ENCODE peak calls at places on chromosomes 13 and 19, in four cellular contexts. One of them, this sample, is unnamed.

GRCh38 chr19:8302734-8303133 is 5.4 kb downstream of the CD320 start:
- DNase-seq in IMR-90: no peak
- DNase-seq in mesendoderm: no peak
- DNase-seq in H1: peak
- DNase-seq in this sample: no peak

GRCh38 chr19:10464456-10464855 is 38.7 kb downstream of the KEAP1 start:
- DNase-seq in IMR-90: no peak
- DNase-seq in mesendoderm: no peak
- DNase-seq in H1: no peak
- DNase-seq in this sample: no peak

GRCh38 chr13:100274942-100275506 is 186.1 kb downstream of the PCCA start:
- DNase-seq in IMR-90: peak
- DNase-seq in mesendoderm: peak
- DNase-seq in H1: no peak
- DNase-seq in this sample: no peak

GRCh38 chr19:42113641-42114348 is 18.5 kb downstream of the POU2F2 start:
- DNase-seq in IMR-90: peak
- DNase-seq in mesendoderm: peak
- DNase-seq in H1: no peak
- DNase-seq in this sample: peak

GRCh38 chr19:3459322-3459881 is 20.9 kb downstream of the SMIM24 start:
- DNase-seq in IMR-90: peak
- DNase-seq in mesendoderm: peak
- DNase-seq in H1: no peak
- DNase-seq in this sample: peak

GRCh38 chr13:99191900-99192399 is 8.7 kb upstream of the UBAC2 start:
- DNase-seq in IMR-90: peak
- DNase-seq in mesendoderm: no peak
- DNase-seq in H1: no peak
- DNase-seq in this sample: no peak

GRCh38 chr19:43300206-43300605 is 30.9 kb upstream of the PSG9 start:
- DNase-seq in IMR-90: no peak
- DNase-seq in mesendoderm: no peak
- DNase-seq in H1: no peak
- DNase-seq in this sample: no peak

GRCh38 chr13:45340422-45341033 is 455 bp downstream of the TPT1 start:
- DNase-seq in IMR-90: peak
- DNase-seq in mesendoderm: peak
- DNase-seq in H1: peak
- DNase-seq in this sample: peak

GRCh38 chr13:43232866-43233265 is 209.5 kb downstream of the DNAJC15 start:
- DNase-seq in IMR-90: peak
- DNase-seq in mesendoderm: no peak
- DNase-seq in H1: no peak
- DNase-seq in this sample: no peak

GRCh38 chr19:16095071-16095571 is 16.6 kb upstream of the RAB8A start:
- DNase-seq in IMR-90: no peak
- DNase-seq in mesendoderm: no peak
- DNase-seq in H1: no peak
- DNase-seq in this sample: no peak

GRCh38 chr19:38654478-38655079 is 7.1 kb downstream of the ACTN4 start:
- DNase-seq in IMR-90: peak
- DNase-seq in mesendoderm: no peak
- DNase-seq in H1: no peak
- DNase-seq in this sample: no peak

GRCh38 chr19:3434630-3435553 is 45.4 kb downstream of the SMIM24 start:
- DNase-seq in IMR-90: peak
- DNase-seq in mesendoderm: peak
- DNase-seq in H1: peak
- DNase-seq in this sample: peak

GRCh38 chr13:39760521-39760920 is 105.1 kb downstream of the COG6 start:
- DNase-seq in IMR-90: no peak
- DNase-seq in mesendoderm: no peak
- DNase-seq in H1: no peak
- DNase-seq in this sample: no peak

GRCh38 chr13:50969691-50970090 is 60.1 kb downstream of the RNASEH2B start:
- DNase-seq in IMR-90: no peak
- DNase-seq in mesendoderm: peak
- DNase-seq in H1: peak
- DNase-seq in this sample: peak

GRCh38 chr19:58020129-58020528 is 13.7 kb upstream of the ZSCAN1 start:
- DNase-seq in IMR-90: no peak
- DNase-seq in mesendoderm: no peak
- DNase-seq in H1: no peak
- DNase-seq in this sample: no peak

GRCh38 chr19:46367434-46367833 is 20.5 kb downstream of the PPP5C start:
- DNase-seq in IMR-90: no peak
- DNase-seq in mesendoderm: no peak
- DNase-seq in H1: no peak
- DNase-seq in this sample: no peak

GRCh38 chr19:17414097-17414496 is 5.8 kb upstream of the MVB12A start:
- DNase-seq in IMR-90: no peak
- DNase-seq in mesendoderm: no peak
- DNase-seq in H1: no peak
- DNase-seq in this sample: no peak
- H3K56ac ChIP-seq in IMR-90: no peak
- H3K56ac ChIP-seq in mesendoderm: no peak
- H3K56ac ChIP-seq in H1: no peak
- H3K56ac ChIP-seq in this sample: no peak

GRCh38 chr13:23993439-23993980 is 96.2 kb upstream of the C1QTNF9B start:
- DNase-seq in IMR-90: peak
- DNase-seq in mesendoderm: no peak
- DNase-seq in H1: no peak
- DNase-seq in this sample: no peak
- H3K56ac ChIP-seq in IMR-90: no peak
- H3K56ac ChIP-seq in mesendoderm: no peak
- H3K56ac ChIP-seq in H1: no peak
- H3K56ac ChIP-seq in this sample: no peak

GRCh38 chr13:87820221-87820620 is 149.1 kb downstream of the SLITRK5 start:
- DNase-seq in IMR-90: no peak
- DNase-seq in mesendoderm: no peak
- DNase-seq in H1: no peak
- DNase-seq in this sample: no peak

GRCh38 chr13:87810920-87811344 is 139.8 kb downstream of the SLITRK5 start:
- DNase-seq in IMR-90: no peak
- DNase-seq in mesendoderm: no peak
- DNase-seq in H1: no peak
- DNase-seq in this sample: no peak

GRCh38 chr13:87810391-87810801 is 139.2 kb downstream of the SLITRK5 start:
- DNase-seq in IMR-90: no peak
- DNase-seq in mesendoderm: peak
- DNase-seq in H1: peak
- DNase-seq in this sample: peak

DNA sequence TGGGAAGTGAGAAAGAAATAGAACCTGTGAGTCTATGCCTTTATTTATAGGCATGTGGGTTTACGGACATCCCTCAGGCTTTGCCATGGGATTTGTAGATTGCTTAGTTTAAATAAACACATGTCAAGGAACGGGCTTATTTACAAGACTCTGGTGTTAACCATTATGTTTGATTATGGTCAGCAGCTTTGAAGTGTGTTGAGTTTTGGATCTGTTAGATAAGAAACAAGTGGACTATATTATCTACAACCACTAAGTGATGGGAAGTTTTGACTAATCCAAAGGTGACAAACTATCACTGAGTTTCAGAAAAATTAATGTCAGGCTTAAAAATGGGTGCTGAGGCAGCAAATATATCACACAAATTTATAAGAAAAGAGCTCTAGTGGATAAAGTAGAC is 143.3 kb downstream of the SLITRK5 start:
- DNase-seq in IMR-90: no peak
- DNase-seq in mesendoderm: no peak
- DNase-seq in H1: no peak
- DNase-seq in this sample: no peak
- H3K56ac ChIP-seq in IMR-90: no peak
- H3K56ac ChIP-seq in mesendoderm: no peak
- H3K56ac ChIP-seq in H1: no peak
- H3K56ac ChIP-seq in this sample: no peak

DNA sequence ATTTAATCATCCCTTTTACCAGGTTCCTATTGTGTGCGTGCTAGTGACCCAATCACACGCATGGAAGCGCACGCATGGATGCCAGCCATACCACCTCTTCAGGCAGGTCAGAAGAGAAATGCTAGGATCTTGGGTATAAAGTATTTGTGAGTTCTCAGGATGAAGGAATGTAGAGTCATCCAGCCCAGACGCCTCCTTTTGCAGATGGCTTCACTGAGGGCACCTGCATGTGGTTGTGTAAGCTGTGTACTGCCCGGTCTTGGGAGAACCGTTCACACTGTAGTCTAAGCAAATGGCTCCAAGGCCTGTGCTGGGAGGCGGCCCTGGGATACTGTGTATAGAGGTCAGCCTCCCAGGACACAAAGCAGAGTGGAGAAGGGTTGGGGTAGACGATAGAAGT is 7.5 kb downstream of the ARHGEF7 start:
- DNase-seq in IMR-90: no peak
- DNase-seq in mesendoderm: no peak
- DNase-seq in H1: no peak
- DNase-seq in this sample: no peak
- H3K56ac ChIP-seq in IMR-90: no peak
- H3K56ac ChIP-seq in mesendoderm: no peak
- H3K56ac ChIP-seq in H1: no peak
- H3K56ac ChIP-seq in this sample: no peak

DNA sequence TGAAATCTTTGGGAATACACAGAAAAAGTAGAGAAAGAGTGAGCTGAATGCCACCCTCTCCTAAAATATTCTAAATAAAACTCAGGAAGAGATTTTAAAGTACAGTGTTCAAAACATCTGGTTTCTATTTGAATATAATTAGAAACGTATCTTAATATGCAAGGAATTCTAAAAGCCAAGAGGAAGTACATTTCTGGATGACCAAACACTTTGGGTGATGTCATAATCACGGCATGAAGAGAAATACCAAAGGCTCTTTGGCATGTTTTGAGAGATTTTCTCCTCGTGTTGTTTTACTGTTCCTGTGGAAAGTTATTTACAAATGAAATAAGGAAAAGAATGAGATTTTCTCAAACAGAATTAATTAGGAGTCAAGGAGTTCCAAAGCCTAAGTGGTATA is 63.2 kb upstream of the FLT1 start:
- DNase-seq in IMR-90: peak
- DNase-seq in mesendoderm: peak
- DNase-seq in H1: no peak
- DNase-seq in this sample: no peak
- H3K56ac ChIP-seq in IMR-90: peak
- H3K56ac ChIP-seq in mesendoderm: no peak
- H3K56ac ChIP-seq in H1: no peak
- H3K56ac ChIP-seq in this sample: no peak

GRCh38 chr13:110259651-110260050 is 47.3 kb downstream of the COL4A1 start:
- DNase-seq in IMR-90: no peak
- DNase-seq in mesendoderm: no peak
- DNase-seq in H1: no peak
- DNase-seq in this sample: no peak

GRCh38 chr13:110261166-110262081 is 45.5 kb downstream of the COL4A1 start:
- DNase-seq in IMR-90: no peak
- DNase-seq in mesendoderm: peak
- DNase-seq in H1: peak
- DNase-seq in this sample: peak

GRCh38 chr13:110257408-110257807 is 49.5 kb downstream of the COL4A1 start:
- DNase-seq in IMR-90: no peak
- DNase-seq in mesendoderm: no peak
- DNase-seq in H1: no peak
- DNase-seq in this sample: no peak

GRCh38 chr13:110256126-110256905 is 50.6 kb downstream of the COL4A1 start:
- DNase-seq in IMR-90: no peak
- DNase-seq in mesendoderm: no peak
- DNase-seq in H1: peak
- DNase-seq in this sample: no peak

DNA sequence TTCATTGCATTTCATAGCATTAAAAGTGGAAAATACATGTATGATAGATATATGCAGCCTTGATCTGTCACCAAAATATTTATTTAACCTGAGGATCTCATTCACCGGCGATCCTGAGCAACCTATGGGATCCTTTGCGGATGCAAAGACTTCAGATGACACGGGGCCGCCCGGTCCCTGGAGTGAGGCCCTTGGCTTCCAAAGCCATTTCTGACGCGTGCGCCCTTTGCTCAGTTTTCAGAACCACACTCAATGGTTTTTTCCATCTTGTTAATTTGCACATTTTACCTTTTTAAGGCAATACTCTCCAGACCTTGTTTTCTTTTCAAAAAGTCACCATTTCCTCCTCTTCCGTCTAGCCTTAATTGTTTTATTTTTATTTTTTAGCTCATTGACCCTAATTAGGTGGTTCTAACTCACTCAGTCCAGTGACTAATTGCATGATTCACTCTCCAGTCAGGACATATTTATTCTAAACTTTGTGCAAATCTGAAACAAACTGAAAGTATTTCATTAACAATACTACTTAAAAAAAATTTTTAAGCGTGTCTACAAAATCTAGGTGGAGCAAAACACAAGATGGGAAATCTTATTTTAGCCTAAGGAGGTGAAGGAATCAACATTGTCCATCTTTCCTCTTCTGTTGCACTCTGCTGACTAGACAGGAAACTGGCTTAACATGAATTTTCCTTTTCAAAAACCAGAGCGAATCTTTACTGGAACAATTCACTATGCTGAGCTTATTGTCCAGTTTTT is 47.9 kb downstream of the COL4A1 start:
- DNase-seq in IMR-90: no peak
- DNase-seq in mesendoderm: no peak
- DNase-seq in H1: no peak
- DNase-seq in this sample: no peak
- H3K56ac ChIP-seq in IMR-90: peak
- H3K56ac ChIP-seq in mesendoderm: no peak
- H3K56ac ChIP-seq in H1: no peak
- H3K56ac ChIP-seq in this sample: no peak

GRCh38 chr19:18903146-18904056 is 7.4 kb upstream of the CERS1 start:
- DNase-seq in IMR-90: no peak
- DNase-seq in mesendoderm: no peak
- DNase-seq in H1: no peak
- DNase-seq in this sample: no peak

GRCh38 chr19:18900700-18901502 is 4.9 kb upstream of the CERS1 start:
- DNase-seq in IMR-90: no peak
- DNase-seq in mesendoderm: no peak
- DNase-seq in H1: no peak
- DNase-seq in this sample: no peak

GRCh38 chr19:18898533-18899408 is 2.8 kb upstream of the CERS1 start:
- DNase-seq in IMR-90: no peak
- DNase-seq in mesendoderm: no peak
- DNase-seq in H1: no peak
- DNase-seq in this sample: peak

GRCh38 chr19:18899624-18900560 is 3.9 kb upstream of the CERS1 start:
- DNase-seq in IMR-90: no peak
- DNase-seq in mesendoderm: no peak
- DNase-seq in H1: no peak
- DNase-seq in this sample: peak

GRCh38 chr19:18901503-18901890 is 5.5 kb upstream of the CERS1 start:
- DNase-seq in IMR-90: no peak
- DNase-seq in mesendoderm: no peak
- DNase-seq in H1: no peak
- DNase-seq in this sample: no peak
- H3K56ac ChIP-seq in IMR-90: no peak
- H3K56ac ChIP-seq in mesendoderm: no peak
- H3K56ac ChIP-seq in H1: no peak
- H3K56ac ChIP-seq in this sample: no peak

DNA sequence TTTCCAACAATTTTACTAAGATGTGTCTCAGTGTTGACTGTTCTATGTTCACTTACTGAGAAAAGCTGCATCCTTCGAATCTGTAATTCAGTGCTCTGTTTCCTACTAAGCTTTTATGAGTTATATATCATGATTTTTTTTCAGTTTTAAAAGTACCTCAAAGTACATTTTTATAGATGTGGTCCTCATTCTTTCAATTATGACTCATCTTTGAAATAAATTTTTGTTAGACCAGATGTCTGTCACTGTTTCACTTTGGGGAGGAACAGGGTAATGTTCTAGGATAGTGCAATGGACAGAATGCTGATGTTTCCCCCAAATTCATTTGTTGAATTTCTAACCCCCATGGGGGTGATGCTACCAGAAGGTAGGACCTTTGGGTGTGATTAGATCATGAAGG is 74.8 kb downstream of the NALCN start:
- DNase-seq in IMR-90: peak
- DNase-seq in mesendoderm: no peak
- DNase-seq in H1: no peak
- DNase-seq in this sample: no peak
- H3K56ac ChIP-seq in IMR-90: no peak
- H3K56ac ChIP-seq in mesendoderm: no peak
- H3K56ac ChIP-seq in H1: no peak
- H3K56ac ChIP-seq in this sample: no peak

This sample was measured in H9.